ENCODE peak calls at places on chromosomes 1 and 21, in six cellular contexts. P is MCF 10A; S is upper lobe of right lung; G is activated CD4-positive, CD25-positive, alpha-beta regulatory T cell; V is activated T-cell treated with anti-CD3 and anti-CD28 coated beads for 1 hour; Q is brain pericyte. I is an unnamed sample.
A peak's percentile ranks its signal among the peaks of the same experiment; 100 is the strongest.

GRCh38 chr1:77202746-77203145 is 16.5 kb downstream of the PIGK start:
- DNase-seq in S (no peak), V (no peak), Q (no peak), P (no peak), G (no peak), I (no peak)

GRCh38 chr1:5945445-5945844 is 46.8 kb downstream of the NPHP4 start:
- DNase-seq in V (no peak), G (no peak), Q (no peak), P (no peak), S (peak; percentile 21), I (no peak)

GRCh38 chr1:10694274-10694632 is 102.2 kb downstream of the CASZ1 start:
- DNase-seq in G (peak; percentile 66), S (no peak), Q (no peak), P (peak; percentile 63), V (peak; percentile 42), I (peak; percentile 47)

GRCh38 chr1:153881764-153882163 is 41.0 kb downstream of the GATAD2B start:
- DNase-seq in S (no peak), P (no peak), G (no peak), Q (peak; percentile 6), V (no peak), I (no peak)

GRCh38 chr1:173424786-173425407 is 52.2 kb upstream of the PRDX6 start:
- DNase-seq in P (no peak), V (no peak), G (no peak), Q (no peak), S (no peak), I (peak; percentile 43)

GRCh38 chr1:153598309-153599172 is 14.4 kb downstream of the S100A16 start:
- DNase-seq in P (no peak), G (no peak), S (no peak), Q (no peak), V (no peak), I (peak; percentile 29)

GRCh38 chr1:233025156-233025555 is 74.7 kb downstream of the NTPCR start:
- DNase-seq in S (no peak), G (no peak), V (no peak), P (peak; percentile 46), Q (no peak), I (no peak)

GRCh38 chr1:15413563-15414449 is 4.1 kb downstream of the EFHD2 start:
- DNase-seq in Q (no peak), G (no peak), P (no peak), V (no peak), S (no peak), I (no peak)

GRCh38 chr1:69824932-69825331 is 257.2 kb downstream of the LRRC7 start:
- DNase-seq in Q (no peak), P (no peak), G (no peak), S (no peak), V (no peak), I (no peak)

GRCh38 chr1:201653238-201653637 is 114.3 kb downstream of the NAV1 start:
- DNase-seq in G (no peak), V (no peak), Q (no peak), P (no peak), S (no peak), I (no peak)

GRCh38 chr1:97904528-97904927 is 16.3 kb downstream of the DPYD start:
- DNase-seq in Q (no peak), G (no peak), S (no peak), V (no peak), P (peak; percentile 90), I (peak; percentile 71)

GRCh38 chr1:111227434-111227833 is at the start of gene CHI3L2:
- DNase-seq in V (no peak), Q (no peak), P (peak; percentile 92), S (no peak), G (no peak), I (peak; percentile 54)

GRCh38 chr1:67947114-67947513 is 103.3 kb downstream of the DIRAS3 start:
- DNase-seq in G (no peak), Q (peak; percentile 42), S (no peak), V (no peak), P (no peak), I (no peak)

GRCh38 chr1:91981996-91982609 is 32.9 kb downstream of the BRDT start:
- DNase-seq in G (no peak), P (no peak), V (no peak), S (no peak), Q (no peak), I (no peak)

GRCh38 chr21:33937931-33938339 is 22.3 kb upstream of the ATP5PO start:
- DNase-seq in S (no peak), V (no peak), P (no peak), Q (no peak), G (peak; percentile 5), I (no peak)

GRCh38 chr1:211260161-211261107 is 1.3 kb downstream of the RCOR3 start:
- DNase-seq in S (peak; percentile 88), Q (no peak), V (peak; percentile 44), G (peak; percentile 14), P (peak; percentile 92), I (peak; percentile 71)

GRCh38 chr1:17028662-17029188 is 17.0 kb upstream of the ATP13A2 start:
- DNase-seq in G (no peak), S (no peak), V (no peak), Q (no peak), P (no peak), I (no peak)

GRCh38 chr1:204342310-204342709 is 17.4 kb downstream of the PLEKHA6 start:
- DNase-seq in P (no peak), V (no peak), G (no peak), S (no peak), Q (no peak), I (no peak)

GRCh38 chr1:180365039-180365438 is 135.0 kb downstream of the LHX4 start:
- DNase-seq in P (peak; percentile 30), G (no peak), V (no peak), S (no peak), Q (no peak), I (no peak)

GRCh38 chr1:201214461-201214860 is 23.8 kb downstream of the IGFN1 start:
- DNase-seq in V (no peak), S (no peak), G (no peak), P (peak; percentile 46), Q (no peak), I (no peak)

GRCh38 chr1:230863449-230863848 is 4.9 kb downstream of the C1orf198 start:
- DNase-seq in P (no peak), S (peak; percentile 86), V (no peak), G (no peak), Q (no peak), I (no peak)

GRCh38 chr1:210143465-210144062 is 89.0 kb upstream of the SERTAD4 start:
- DNase-seq in G (no peak), Q (peak; percentile 54), S (peak; percentile 79), V (peak; percentile 11), P (peak; percentile 89), I (peak; percentile 51)

GRCh38 chr1:157312270-157312812 is 174.1 kb upstream of the ETV3 start:
- DNase-seq in P (no peak), G (no peak), V (no peak), Q (no peak), S (no peak), I (no peak)

GRCh38 chr1:103110701-103111100 is 2.4 kb upstream of the COL11A1 start:
- DNase-seq in S (no peak), G (no peak), V (no peak), P (no peak), Q (no peak), I (no peak)

GRCh38 chr1:20983297-20983889 is 193.3 kb downstream of the EIF4G3 start:
- DNase-seq in P (peak; percentile 11), Q (no peak), G (no peak), S (no peak), V (no peak), I (no peak)

GRCh38 chr1:30878559-30878958 is 30.0 kb downstream of the SDC3 start:
- DNase-seq in V (no peak), S (no peak), Q (no peak), G (no peak), P (no peak), I (no peak)

GRCh38 chr1:112369389-112370285 is 26.4 kb upstream of the CTTNBP2NL start:
- DNase-seq in S (peak; percentile 93), V (peak; percentile 81), Q (peak; percentile 50), G (peak; percentile 64), P (peak; percentile 86), I (peak; percentile 73)

GRCh38 chr1:229199892-229200291 is 71.0 kb upstream of the RAB4A start:
- DNase-seq in S (peak; percentile 75), G (no peak), V (no peak), Q (no peak), P (no peak), I (no peak)